ENCODE peak calls at places on chromosomes 4 and X, in five cellular contexts. O, F, M, Q and V are unnamed samples.

GRCh38 chrX:336227-336626 is 17.6 kb upstream of the GTPBP6 start:
- DNase-seq in O (no peak), F (no peak), M (no peak), Q (no peak), V (no peak)

GRCh38 chr4:145298885-145299284 is 118.5 kb upstream of the OTUD4 start:
- DNase-seq in O (peak; percentile 23), F (no peak), M (no peak), Q (no peak), V (no peak)

GRCh38 chr4:89164400-89164799 is 53.1 kb downstream of the TIGD2 start:
- DNase-seq in O (no peak), F (no peak), M (no peak), Q (no peak), V (no peak)

GRCh38 chr4:56062527-56062926 is 113.8 kb downstream of the CEP135 start:
- DNase-seq in O (no peak), F (no peak), M (no peak), Q (no peak), V (no peak)

GRCh38 chr4:88382621-88383020 is 4.0 kb downstream of the HERC6 start:
- DNase-seq in O (no peak), F (no peak), M (no peak), Q (peak; percentile 68), V (no peak)

GRCh38 chrX:149527705-149528104 is 13.1 kb upstream of the EOLA1 start:
- DNase-seq in O (peak; percentile 76), F (peak; percentile 11), M (no peak), Q (peak; percentile 36), V (no peak)

GRCh38 chr4:41410049-41410448 is 127.9 kb upstream of the LIMCH1 start:
- DNase-seq in O (no peak), F (no peak), M (no peak), Q (no peak), V (no peak)

GRCh38 chrX:69556094-69557011 is 52.2 kb downstream of the NALF2 start:
- DNase-seq in O (peak; percentile 25), F (no peak), M (no peak), Q (no peak), V (no peak)

GRCh38 chrX:31499120-31499519 is 427.3 kb upstream of the FTHL17 start:
- DNase-seq in O (no peak), F (peak; percentile 7), M (no peak), Q (no peak), V (peak; percentile 56)

GRCh38 chrX:100649550-100650356 is 5.8 kb downstream of the SRPX2 start:
- DNase-seq in O (no peak), F (peak; percentile 51), M (peak; percentile 15), Q (no peak), V (peak; percentile 77)